ENCODE peak calls at places on chromosomes 13 and 19, in six cellular contexts. V is Peyer's patch, D is activated gamma-delta T cell treated with Interleukin-2 at 50 U/mL for 16 hours, L is neuronal stem cell, Y is mesothelial cell of epicardium, J is ACHN. O is an unnamed sample.

GRCh38 chr19:19094513-19094912 is 30.7 kb downstream of the SLC25A42 start:
- DNase-seq in V (no peak), D (no peak), L (no peak), Y (no peak), J (no peak), O (no peak)

GRCh38 chr13:107185889-107186288 is 618.0 kb upstream of the ARGLU1 start:
- DNase-seq in V (no peak), D (no peak), L (no peak), Y (no peak), J (no peak), O (no peak)

GRCh38 chr13:105565328-105565727 is 970.1 kb downstream of the EFNB2 start:
- DNase-seq in V (no peak), D (no peak), L (no peak), Y (no peak), J (no peak), O (no peak)

GRCh38 chr13:114010401-114011101 is 36.7 kb upstream of the C13orf46 start:
- DNase-seq in V (no peak), D (no peak), L (no peak), Y (no peak), J (no peak), O (peak)

GRCh38 chr19:1017906-1018305 is 3.0 kb downstream of the TMEM259 start:
- DNase-seq in V (no peak), D (no peak), L (no peak), Y (no peak), J (no peak), O (no peak)

GRCh38 chr13:91659583-91660415 is 261.4 kb downstream of the GPC5 start:
- DNase-seq in V (no peak), D (no peak), L (no peak), Y (no peak), J (no peak), O (no peak)

GRCh38 chr13:108525867-108526266 is 103.5 kb upstream of the MYO16 start:
- DNase-seq in V (no peak), D (no peak), L (no peak), Y (no peak), J (no peak), O (no peak)

GRCh38 chr19:7391218-7391670 is 42.5 kb downstream of the ARHGEF18 start:
- DNase-seq in V (no peak), D (no peak), L (no peak), Y (no peak), J (no peak), O (no peak)

GRCh38 chr13:114002771-114003321 is 29.0 kb upstream of the C13orf46 start:
- DNase-seq in V (no peak), D (no peak), L (no peak), Y (no peak), J (no peak), O (no peak)

GRCh38 chr13:24263652-24264051 is 45.7 kb upstream of the C1QTNF9 start:
- DNase-seq in V (no peak), D (no peak), L (no peak), Y (no peak), J (no peak), O (no peak)

GRCh38 chr13:83825676-83826075 is 56.6 kb downstream of the SLITRK1 start:
- DNase-seq in V (no peak), D (no peak), L (no peak), Y (no peak), J (no peak), O (no peak)

GRCh38 chr19:49490287-49491029 is 3.0 kb downstream of the RPL13A start:
- DNase-seq in V (no peak), D (no peak), L (no peak), Y (no peak), J (no peak), O (no peak)

GRCh38 chr13:34128661-34129060 is 310.7 kb downstream of the RFC3 start:
- DNase-seq in V (no peak), D (no peak), L (no peak), Y (no peak), J (no peak), O (no peak)

GRCh38 chr13:80802946-80803345 is 462.0 kb upstream of the SPRY2 start:
- DNase-seq in V (no peak), D (no peak), L (no peak), Y (no peak), J (no peak), O (no peak)

GRCh38 chr13:94967183-94968039 is 255.1 kb upstream of the SOX21 start:
- DNase-seq in V (no peak), D (no peak), L (peak), Y (peak), J (no peak), O (no peak)

GRCh38 chr19:21915411-21915810 is 79.4 kb upstream of the ZNF43 start:
- DNase-seq in V (no peak), D (no peak), L (no peak), Y (no peak), J (no peak), O (no peak)

GRCh38 chr19:46537136-46538097 is 41.8 kb upstream of the PNMA8B start:
- DNase-seq in V (peak), D (peak), L (no peak), Y (peak), J (peak), O (no peak)

GRCh38 chr19:40567750-40568494 is 8.8 kb upstream of the SHKBP1 start:
- DNase-seq in V (no peak), D (no peak), L (no peak), Y (no peak), J (no peak), O (no peak)

GRCh38 chr19:1066748-1067340 is at the start of gene ARHGAP45:
- DNase-seq in V (peak), D (peak), L (no peak), Y (no peak), J (no peak), O (peak)

GRCh38 chr19:48896191-48896720 is 2.3 kb downstream of the TULP2 start:
- DNase-seq in V (peak), D (peak), L (peak), Y (peak), J (no peak), O (peak)

GRCh38 chr19:33392341-33393285 is 19.1 kb downstream of the CEBPG start:
- DNase-seq in V (no peak), D (no peak), L (no peak), Y (no peak), J (no peak), O (no peak)

GRCh38 chr19:38638461-38638860 is 9.0 kb upstream of the ACTN4 start:
- DNase-seq in V (no peak), D (no peak), L (no peak), Y (no peak), J (no peak), O (no peak)

GRCh38 chr19:8515317-8515716 is 1.4 kb upstream of the ZNF414 start:
- DNase-seq in V (no peak), D (peak), L (no peak), Y (no peak), J (no peak), O (no peak)

GRCh38 chr13:40060318-40061007 is 405.0 kb downstream of the COG6 start:
- DNase-seq in V (no peak), D (no peak), L (no peak), Y (no peak), J (no peak), O (no peak)

GRCh38 chr19:21202865-21203494 is 61.1 kb downstream of the ZNF431 start:
- DNase-seq in V (no peak), D (peak), L (peak), Y (no peak), J (peak), O (no peak)

GRCh38 chr13:73422973-73423372 is 364.2 kb downstream of the KLF5 start:
- DNase-seq in V (no peak), D (no peak), L (no peak), Y (no peak), J (no peak), O (no peak)

GRCh38 chr13:33636955-33637670 is 180.8 kb upstream of the RFC3 start:
- DNase-seq in V (no peak), D (no peak), L (no peak), Y (no peak), J (no peak), O (no peak)

GRCh38 chr13:43686557-43686956 is 100.2 kb downstream of the ENOX1 start:
- DNase-seq in V (no peak), D (no peak), L (no peak), Y (no peak), J (peak), O (no peak)

O was measured in B cell.